ENCODE peak calls at places on chromosome 3, in four cellular contexts. One of them, this sample, is unnamed. For H3K4me1, the result is how much of the 10 kb centered on the place peaks cover.

GRCh38 chr3:127370906-127371305 is 83.1 kb upstream of the PRR20G start:
- DNase-seq in colonic mucosa: no peak
- DNase-seq in CD8-positive, alpha-beta memory T cell: no peak
- DNase-seq in A549: no peak
- DNase-seq in this sample: no peak

GRCh38 chr3:8301977-8302589 is 199.5 kb upstream of the LMCD1 start:
- DNase-seq in colonic mucosa: no peak
- DNase-seq in CD8-positive, alpha-beta memory T cell: peak
- DNase-seq in A549: peak
- DNase-seq in this sample: no peak

GRCh38 chr3:141279074-141279945 is 47.7 kb downstream of the PXYLP1 start:
- DNase-seq in colonic mucosa: no peak
- DNase-seq in CD8-positive, alpha-beta memory T cell: peak
- DNase-seq in A549: peak
- DNase-seq in this sample: no peak

GRCh38 chr3:121998030-121998580 is 23.9 kb downstream of the ILDR1 start:
- DNase-seq in colonic mucosa: no peak
- DNase-seq in CD8-positive, alpha-beta memory T cell: no peak
- DNase-seq in A549: no peak
- DNase-seq in this sample: no peak

GRCh38 chr3:63192248-63192647 is 85.9 kb upstream of the SYNPR start:
- DNase-seq in colonic mucosa: no peak
- DNase-seq in CD8-positive, alpha-beta memory T cell: no peak
- DNase-seq in A549: no peak
- DNase-seq in this sample: no peak

GRCh38 chr3:7697538-7697937 is 804.1 kb upstream of the LMCD1 start:
- DNase-seq in colonic mucosa: no peak
- DNase-seq in CD8-positive, alpha-beta memory T cell: no peak
- DNase-seq in A549: no peak
- DNase-seq in this sample: peak

GRCh38 chr3:197953881-197954280 is 3.9 kb downstream of the RPL35A start:
- DNase-seq in colonic mucosa: no peak
- DNase-seq in CD8-positive, alpha-beta memory T cell: no peak
- DNase-seq in A549: no peak
- DNase-seq in this sample: no peak

GRCh38 chr3:123406598-123406997 is 42.3 kb downstream of the ADCY5 start:
- DNase-seq in colonic mucosa: peak
- DNase-seq in CD8-positive, alpha-beta memory T cell: no peak
- DNase-seq in A549: no peak
- DNase-seq in this sample: peak

GRCh38 chr3:187516446-187516845 is 148.3 kb downstream of the RTP4 start:
- DNase-seq in colonic mucosa: no peak
- DNase-seq in CD8-positive, alpha-beta memory T cell: no peak
- DNase-seq in A549: no peak
- DNase-seq in this sample: no peak

GRCh38 chr3:108223928-108224327 is 1.7 kb upstream of the IFT57 start:
- DNase-seq in colonic mucosa: no peak
- DNase-seq in CD8-positive, alpha-beta memory T cell: peak
- DNase-seq in A549: no peak
- DNase-seq in this sample: no peak

GRCh38 chr3:175082631-175083030 is 223.5 kb downstream of the NAALADL2 start:
- DNase-seq in colonic mucosa: no peak
- DNase-seq in CD8-positive, alpha-beta memory T cell: no peak
- DNase-seq in A549: no peak
- DNase-seq in this sample: no peak

GRCh38 chr3:81581966-81582599 is 179.4 kb downstream of the GBE1 start:
- DNase-seq in colonic mucosa: peak
- DNase-seq in CD8-positive, alpha-beta memory T cell: no peak
- DNase-seq in A549: no peak
- DNase-seq in this sample: peak

GRCh38 chr3:175155172-175155571 is 296.0 kb downstream of the NAALADL2 start:
- DNase-seq in colonic mucosa: no peak
- DNase-seq in CD8-positive, alpha-beta memory T cell: no peak
- DNase-seq in A549: no peak
- DNase-seq in this sample: no peak

GRCh38 chr3:42979044-42979962 is at the start of gene GASK1A:
- DNase-seq in colonic mucosa: peak
- DNase-seq in CD8-positive, alpha-beta memory T cell: peak
- DNase-seq in A549: no peak
- DNase-seq in this sample: peak

GRCh38 chr3:113264249-113264648 is 52.9 kb downstream of the BOC start:
- DNase-seq in colonic mucosa: no peak
- DNase-seq in CD8-positive, alpha-beta memory T cell: no peak
- DNase-seq in A549: no peak
- DNase-seq in this sample: no peak
- H3K4me1 ChIP-seq in colonic mucosa: under half
- H3K4me1 ChIP-seq in CD8-positive, alpha-beta memory T cell: under half
- H3K4me1 ChIP-seq in A549: under half
- H3K4me1 ChIP-seq in this sample: under half

GRCh38 chr3:16183601-16184270 is 9.3 kb downstream of the GALNT15 start:
- DNase-seq in colonic mucosa: no peak
- DNase-seq in CD8-positive, alpha-beta memory T cell: no peak
- DNase-seq in A549: no peak
- DNase-seq in this sample: no peak
- H3K27ac ChIP-seq in colonic mucosa: no peak
- H3K27ac ChIP-seq in CD8-positive, alpha-beta memory T cell: no peak
- H3K27ac ChIP-seq in A549: peak
- H3K27ac ChIP-seq in this sample: no peak

GRCh38 chr3:64668582-64669510 is 19.0 kb downstream of the ADAMTS9 start:
- DNase-seq in colonic mucosa: no peak
- DNase-seq in CD8-positive, alpha-beta memory T cell: no peak
- DNase-seq in A549: no peak
- DNase-seq in this sample: peak

GRCh38 chr3:64667138-64667537 is 20.7 kb downstream of the ADAMTS9 start:
- DNase-seq in colonic mucosa: no peak
- DNase-seq in CD8-positive, alpha-beta memory T cell: no peak
- DNase-seq in A549: no peak
- DNase-seq in this sample: no peak

GRCh38 chr3:64666171-64666581 is 21.6 kb downstream of the ADAMTS9 start:
- DNase-seq in colonic mucosa: no peak
- DNase-seq in CD8-positive, alpha-beta memory T cell: no peak
- DNase-seq in A549: no peak
- DNase-seq in this sample: no peak

GRCh38 chr3:64664397-64664796 is 23.4 kb downstream of the ADAMTS9 start:
- DNase-seq in colonic mucosa: no peak
- DNase-seq in CD8-positive, alpha-beta memory T cell: no peak
- DNase-seq in A549: no peak
- DNase-seq in this sample: no peak

GRCh38 chr3:64667887-64668581 is 19.8 kb downstream of the ADAMTS9 start:
- DNase-seq in colonic mucosa: no peak
- DNase-seq in CD8-positive, alpha-beta memory T cell: no peak
- DNase-seq in A549: no peak
- DNase-seq in this sample: no peak
- H3K4me1 ChIP-seq in colonic mucosa: under half
- H3K4me1 ChIP-seq in CD8-positive, alpha-beta memory T cell: under half
- H3K4me1 ChIP-seq in A549: under half
- H3K4me1 ChIP-seq in this sample: under half

GRCh38 chr3:115698851-115699535 is 75.7 kb downstream of the GAP43 start:
- DNase-seq in colonic mucosa: no peak
- DNase-seq in CD8-positive, alpha-beta memory T cell: peak
- DNase-seq in A549: no peak
- DNase-seq in this sample: no peak
- H3K27ac ChIP-seq in colonic mucosa: no peak
- H3K27ac ChIP-seq in CD8-positive, alpha-beta memory T cell: no peak
- H3K27ac ChIP-seq in A549: no peak
- H3K27ac ChIP-seq in this sample: no peak

GRCh38 chr3:66488492-66488891 is 12.3 kb downstream of the LRIG1 start:
- DNase-seq in colonic mucosa: no peak
- DNase-seq in CD8-positive, alpha-beta memory T cell: no peak
- DNase-seq in A549: no peak
- DNase-seq in this sample: no peak

GRCh38 chr3:66490214-66490613 is 10.6 kb downstream of the LRIG1 start:
- DNase-seq in colonic mucosa: peak
- DNase-seq in CD8-positive, alpha-beta memory T cell: no peak
- DNase-seq in A549: no peak
- DNase-seq in this sample: no peak

GRCh38 chr3:66490984-66491383 is 9.8 kb downstream of the LRIG1 start:
- DNase-seq in colonic mucosa: no peak
- DNase-seq in CD8-positive, alpha-beta memory T cell: no peak
- DNase-seq in A549: no peak
- DNase-seq in this sample: no peak

GRCh38 chr3:66489115-66489514 is 11.7 kb downstream of the LRIG1 start:
- DNase-seq in colonic mucosa: no peak
- DNase-seq in CD8-positive, alpha-beta memory T cell: no peak
- DNase-seq in A549: no peak
- DNase-seq in this sample: no peak

DNA sequence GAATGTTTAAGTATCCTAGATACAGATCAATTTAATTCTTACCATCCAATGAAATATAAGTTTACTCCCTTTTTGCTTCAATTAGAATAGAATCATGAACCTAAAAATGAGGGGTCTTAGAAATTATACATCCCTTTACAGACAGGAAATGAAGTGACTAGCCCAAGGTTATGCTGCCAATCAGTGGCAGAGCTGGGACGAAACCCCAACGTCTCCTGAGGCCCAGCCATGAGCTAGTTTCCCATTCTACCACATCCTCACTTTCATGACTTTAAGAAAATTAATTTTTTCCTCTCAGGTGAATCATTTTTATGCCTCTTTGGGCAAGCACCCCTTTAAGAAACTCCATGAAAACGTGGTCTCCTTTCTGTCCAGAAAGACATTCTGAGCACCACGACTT is 11.2 kb downstream of the LRIG1 start:
- DNase-seq in colonic mucosa: no peak
- DNase-seq in CD8-positive, alpha-beta memory T cell: no peak
- DNase-seq in A549: no peak
- DNase-seq in this sample: no peak
- H3K4me1 ChIP-seq in colonic mucosa: under half
- H3K4me1 ChIP-seq in CD8-positive, alpha-beta memory T cell: half or more
- H3K4me1 ChIP-seq in A549: under half
- H3K4me1 ChIP-seq in this sample: under half

GRCh38 chr3:40308725-40309438 is 625 bp upstream of the EIF1B start:
- DNase-seq in colonic mucosa: no peak
- DNase-seq in CD8-positive, alpha-beta memory T cell: no peak
- DNase-seq in A549: no peak
- DNase-seq in this sample: no peak
- H3K27ac ChIP-seq in colonic mucosa: peak
- H3K27ac ChIP-seq in CD8-positive, alpha-beta memory T cell: peak
- H3K27ac ChIP-seq in A549: peak
- H3K27ac ChIP-seq in this sample: peak

GRCh38 chr3:102163039-102163817 is 271.6 kb upstream of the ZPLD1 start:
- DNase-seq in colonic mucosa: no peak
- DNase-seq in CD8-positive, alpha-beta memory T cell: no peak
- DNase-seq in A549: peak
- DNase-seq in this sample: peak
- H3K4me1 ChIP-seq in colonic mucosa: under half
- H3K4me1 ChIP-seq in CD8-positive, alpha-beta memory T cell: under half
- H3K4me1 ChIP-seq in A549: under half
- H3K4me1 ChIP-seq in this sample: under half

GRCh38 chr3:25673738-25674298 is 9.1 kb upstream of the TOP2B start:
- DNase-seq in colonic mucosa: no peak
- DNase-seq in CD8-positive, alpha-beta memory T cell: no peak
- DNase-seq in A549: no peak
- DNase-seq in this sample: no peak
- H3K27ac ChIP-seq in colonic mucosa: no peak
- H3K27ac ChIP-seq in CD8-positive, alpha-beta memory T cell: no peak
- H3K27ac ChIP-seq in A549: no peak
- H3K27ac ChIP-seq in this sample: no peak

DNA sequence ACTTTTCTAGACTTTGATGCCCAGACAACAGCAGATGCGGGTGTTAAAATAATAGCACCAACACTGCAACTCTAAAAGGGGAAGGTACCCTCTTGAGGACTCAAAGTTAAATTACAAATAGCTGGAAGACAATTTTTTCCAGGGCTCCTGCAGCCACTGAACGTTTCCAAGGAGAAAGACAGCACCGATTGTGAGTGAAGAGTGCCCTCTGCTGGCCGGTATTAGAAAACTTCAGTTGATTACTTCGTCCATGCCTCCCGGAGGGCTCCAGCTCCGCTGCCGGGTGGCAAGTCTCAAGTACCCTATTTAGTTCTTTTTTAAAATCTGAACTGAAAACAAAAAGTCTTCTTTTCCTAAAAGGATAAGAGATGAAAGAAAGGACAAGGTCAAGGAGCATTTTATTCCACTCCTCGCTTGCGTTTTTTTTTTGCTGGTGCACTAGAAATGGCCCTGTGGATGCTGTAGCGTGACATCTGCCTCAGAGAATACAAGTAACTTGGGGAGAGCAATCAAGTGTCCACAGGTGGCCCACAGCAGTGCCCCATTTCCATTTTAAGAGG is 71.5 kb upstream of the SPATA12 start:
- DNase-seq in colonic mucosa: peak
- DNase-seq in CD8-positive, alpha-beta memory T cell: peak
- DNase-seq in A549: peak
- DNase-seq in this sample: peak
- H3K4me1 ChIP-seq in colonic mucosa: under half
- H3K4me1 ChIP-seq in CD8-positive, alpha-beta memory T cell: under half
- H3K4me1 ChIP-seq in A549: under half
- H3K4me1 ChIP-seq in this sample: half or more

DNA sequence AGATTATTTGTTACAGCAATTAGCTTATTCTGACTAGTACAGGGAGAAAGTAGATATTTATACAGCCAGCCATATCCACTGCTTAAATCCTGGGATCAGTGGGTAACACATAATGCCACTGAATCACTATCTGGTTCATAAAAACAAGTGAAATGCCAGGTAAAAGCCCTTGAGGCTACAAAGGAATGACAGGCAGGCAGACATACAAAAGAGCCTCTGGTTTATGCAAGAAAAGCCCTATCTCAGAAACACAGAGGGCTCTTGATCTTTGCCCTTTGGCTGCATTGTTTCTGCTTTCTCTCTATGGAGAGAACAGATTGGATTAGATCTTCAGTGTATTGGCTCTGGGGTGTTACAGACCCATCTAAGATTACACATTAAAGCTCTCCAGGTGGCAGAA is 115.4 kb upstream of the GADL1 start:
- DNase-seq in colonic mucosa: no peak
- DNase-seq in CD8-positive, alpha-beta memory T cell: no peak
- DNase-seq in A549: no peak
- DNase-seq in this sample: no peak
- H3K27ac ChIP-seq in colonic mucosa: no peak
- H3K27ac ChIP-seq in CD8-positive, alpha-beta memory T cell: no peak
- H3K27ac ChIP-seq in A549: no peak
- H3K27ac ChIP-seq in this sample: no peak

This sample was measured in testis.